ENCODE peak calls at places on chromosomes 11 and 22, in five cellular contexts. A, M, K, B and E are unnamed samples.

GRCh38 chr11:41400124-41400523 is 59.3 kb downstream of the LRRC4C start:
- DNase-seq in A (no peak), M (no peak), K (no peak), B (no peak), E (no peak)

GRCh38 chr11:60116996-60117790 is 28.7 kb downstream of the MS4A2 start:
- DNase-seq in A (no peak), M (no peak), K (no peak), B (no peak), E (no peak)

GRCh38 chr11:61334434-61335354 is 1.7 kb downstream of the TKFC start:
- DNase-seq in A (no peak), M (peak; percentile 46), K (no peak), B (peak; percentile 36), E (peak; percentile 29)

GRCh38 chr11:64292458-64293254 is 1.6 kb downstream of the KCNK4 start:
- DNase-seq in A (no peak), M (no peak), K (no peak), B (no peak), E (no peak)

GRCh38 chr11:120225372-120225909 is 14.5 kb upstream of the POU2F3 start:
- DNase-seq in A (no peak), M (no peak), K (no peak), B (no peak), E (no peak)

GRCh38 chr11:10319691-10320090 is 14.8 kb downstream of the ADM start:
- DNase-seq in A (no peak), M (no peak), K (no peak), B (no peak), E (no peak)

GRCh38 chr22:21758465-21758864 is 22.9 kb upstream of the YPEL1 start:
- DNase-seq in A (no peak), M (no peak), K (no peak), B (no peak), E (no peak)

GRCh38 chr11:4480577-4481539 is 1.6 kb upstream of the OR52K1 start:
- DNase-seq in A (no peak), M (no peak), K (no peak), B (no peak), E (no peak)

GRCh38 chr11:93169950-93170561 is 27.7 kb downstream of the SLC36A4 start:
- DNase-seq in A (no peak), M (peak; percentile 36), K (peak; percentile 35), B (peak; percentile 55), E (peak; percentile 5)

GRCh38 chr22:20802922-20803553 is 29.1 kb downstream of the SERPIND1 start:
- DNase-seq in A (no peak), M (no peak), K (no peak), B (no peak), E (no peak)

GRCh38 chr11:120482149-120482548 is 29.4 kb upstream of the GRIK4 start:
- DNase-seq in A (no peak), M (no peak), K (no peak), B (peak; percentile 8), E (no peak)

GRCh38 chr11:94658888-94659287 is 91.7 kb downstream of the PIWIL4 start:
- DNase-seq in A (no peak), M (no peak), K (no peak), B (no peak), E (no peak)

GRCh38 chr11:34072831-34073230 is 21.3 kb downstream of the CAPRIN1 start:
- DNase-seq in A (no peak), M (no peak), K (no peak), B (no peak), E (no peak)

GRCh38 chr11:64776425-64776824 is 1.9 kb downstream of the SF1 start:
- DNase-seq in A (no peak), M (no peak), K (no peak), B (no peak), E (no peak)

GRCh38 chr22:18947905-18948304 is 11.8 kb upstream of the PRODH start:
- DNase-seq in A (no peak), M (no peak), K (no peak), B (no peak), E (no peak)

GRCh38 chr11:96486890-96487633 is 97.2 kb downstream of the JRKL start:
- DNase-seq in A (peak; percentile 13), M (peak; percentile 31), K (no peak), B (peak; percentile 23), E (no peak)

GRCh38 chr11:65524010-65524746 is 705 bp upstream of the SCYL1 start:
- DNase-seq in A (no peak), M (no peak), K (no peak), B (no peak), E (no peak)

GRCh38 chr22:49141761-49142160 is 685.9 kb downstream of the BRD1 start:
- DNase-seq in A (no peak), M (no peak), K (no peak), B (no peak), E (no peak)

GRCh38 chr11:56783448-56784041 is 35.0 kb upstream of the OR9G4 start:
- DNase-seq in A (peak; percentile 35), M (peak; percentile 69), K (peak; percentile 69), B (peak; percentile 75), E (peak; percentile 10)

GRCh38 chr22:23233746-23234408 is 53.6 kb downstream of the BCR start:
- DNase-seq in A (no peak), M (peak; percentile 67), K (no peak), B (peak; percentile 64), E (no peak)

GRCh38 chr22:19848298-19849224 is 6.1 kb downstream of the GNB1L start:
- DNase-seq in A (no peak), M (no peak), K (no peak), B (peak; percentile 12), E (no peak)

GRCh38 chr11:126712017-126712625 is 288.4 kb downstream of the KIRREL3 start:
- DNase-seq in A (no peak), M (no peak), K (no peak), B (no peak), E (no peak)

GRCh38 chr22:49964493-49965290 is 4.1 kb downstream of the PIM3 start:
- DNase-seq in A (no peak), M (no peak), K (no peak), B (no peak), E (no peak)

DNA sequence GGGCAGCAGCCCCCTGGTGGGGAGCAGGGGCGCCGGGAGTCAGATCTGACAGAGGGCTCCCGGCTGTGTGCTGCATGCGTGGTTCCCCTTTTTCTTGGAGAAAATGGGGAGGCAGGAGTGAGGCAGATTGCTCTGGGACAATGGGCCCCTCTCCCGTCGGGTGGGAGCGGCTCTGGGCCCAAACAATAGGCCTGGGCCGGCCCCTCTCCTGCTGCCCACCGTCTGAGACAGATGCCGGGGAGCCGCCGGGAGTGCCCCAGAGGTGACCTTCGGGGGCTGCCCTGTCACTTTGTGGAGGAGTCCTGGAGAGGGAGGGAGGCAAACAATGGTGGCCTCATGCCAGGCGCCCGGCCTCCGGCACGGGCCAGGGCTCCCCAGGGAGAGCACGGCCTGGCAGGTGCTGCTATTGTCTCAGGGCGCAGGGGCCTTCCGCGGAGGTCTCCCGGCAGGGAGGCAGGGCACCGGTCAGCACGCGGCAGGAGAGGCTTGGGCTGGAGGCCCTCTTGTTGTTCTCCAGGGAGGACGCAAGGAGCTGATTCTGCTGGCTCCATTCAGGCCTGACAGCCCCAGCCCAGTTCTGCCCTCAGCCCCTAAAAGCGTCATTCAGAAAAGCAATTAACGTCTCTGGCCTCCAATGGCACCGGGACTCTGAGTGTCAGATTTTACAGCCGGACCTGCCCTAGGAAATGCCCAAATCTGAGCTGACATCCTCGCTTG is 44.8 kb downstream of the SMIM38 start:
- DNase-seq in A (no peak), M (no peak), K (no peak), B (no peak), E (no peak)
- TF ChIP-seq CTCF in A (no peak), M (no peak), K (no peak), B (no peak), E (no peak)

DNA sequence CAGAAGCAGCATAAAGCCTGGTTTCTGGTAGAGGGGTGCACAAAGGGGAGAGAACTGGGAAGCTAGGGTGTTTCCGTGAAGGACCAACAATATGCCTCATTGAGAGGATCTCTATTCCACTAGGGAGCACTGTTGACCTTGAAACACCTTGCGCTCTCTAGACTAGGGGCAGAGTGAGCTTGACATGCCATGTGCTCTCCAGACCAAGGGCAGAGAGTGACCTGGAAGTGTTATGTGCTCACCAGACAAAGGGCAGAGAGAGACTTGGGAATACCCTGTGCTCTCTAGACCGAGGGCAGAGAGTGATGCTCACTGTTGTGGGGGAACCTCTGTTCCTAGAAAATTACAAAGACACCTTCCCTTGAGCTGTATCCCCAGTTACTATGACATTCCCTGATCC is 15.2 kb upstream of the EI24 start:
- DNase-seq in A (no peak), M (no peak), K (no peak), B (no peak), E (no peak)
- H3K4me3 ChIP-seq in A (no peak overlapping the region), M (no peak overlapping the region), K (no peak overlapping the region), B (no peak overlapping the region), E (no peak overlapping the region)

GRCh38 chr22:25903294-25903693 is 161.3 kb downstream of the MYO18B start:
- DNase-seq in A (no peak), M (no peak), K (peak; percentile 11), B (no peak), E (no peak)
- TF ChIP-seq CTCF in A (peak; percentile 29), M (no peak), K (peak; percentile 47), B (no peak), E (no peak)

DNA sequence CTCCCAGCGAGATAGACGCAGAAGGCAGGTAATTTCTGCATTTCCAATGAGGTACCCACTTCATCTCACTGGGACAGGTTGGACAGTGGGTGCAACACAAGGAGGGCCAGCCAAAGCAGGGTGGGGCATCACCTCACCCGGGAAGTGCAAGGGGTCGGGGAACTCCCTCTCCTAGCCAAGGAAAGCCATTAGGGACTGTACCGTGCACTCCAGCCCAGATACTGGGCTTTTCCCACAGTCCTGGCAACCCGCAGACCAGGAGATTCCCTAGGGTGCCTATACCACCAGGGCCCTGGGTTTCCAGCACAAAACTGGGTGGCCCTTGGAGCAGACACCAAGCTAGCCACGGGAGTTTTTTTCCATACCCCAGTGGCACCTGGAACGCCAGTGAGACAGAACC is 17.2 kb downstream of the TRPC6 start:
- DNase-seq in A (no peak), M (no peak), K (no peak), B (no peak), E (no peak)
- H3K4me3 ChIP-seq in A (no peak overlapping the region), M (no peak overlapping the region), K (no peak overlapping the region), B (no peak overlapping the region), E (no peak overlapping the region)

DNA sequence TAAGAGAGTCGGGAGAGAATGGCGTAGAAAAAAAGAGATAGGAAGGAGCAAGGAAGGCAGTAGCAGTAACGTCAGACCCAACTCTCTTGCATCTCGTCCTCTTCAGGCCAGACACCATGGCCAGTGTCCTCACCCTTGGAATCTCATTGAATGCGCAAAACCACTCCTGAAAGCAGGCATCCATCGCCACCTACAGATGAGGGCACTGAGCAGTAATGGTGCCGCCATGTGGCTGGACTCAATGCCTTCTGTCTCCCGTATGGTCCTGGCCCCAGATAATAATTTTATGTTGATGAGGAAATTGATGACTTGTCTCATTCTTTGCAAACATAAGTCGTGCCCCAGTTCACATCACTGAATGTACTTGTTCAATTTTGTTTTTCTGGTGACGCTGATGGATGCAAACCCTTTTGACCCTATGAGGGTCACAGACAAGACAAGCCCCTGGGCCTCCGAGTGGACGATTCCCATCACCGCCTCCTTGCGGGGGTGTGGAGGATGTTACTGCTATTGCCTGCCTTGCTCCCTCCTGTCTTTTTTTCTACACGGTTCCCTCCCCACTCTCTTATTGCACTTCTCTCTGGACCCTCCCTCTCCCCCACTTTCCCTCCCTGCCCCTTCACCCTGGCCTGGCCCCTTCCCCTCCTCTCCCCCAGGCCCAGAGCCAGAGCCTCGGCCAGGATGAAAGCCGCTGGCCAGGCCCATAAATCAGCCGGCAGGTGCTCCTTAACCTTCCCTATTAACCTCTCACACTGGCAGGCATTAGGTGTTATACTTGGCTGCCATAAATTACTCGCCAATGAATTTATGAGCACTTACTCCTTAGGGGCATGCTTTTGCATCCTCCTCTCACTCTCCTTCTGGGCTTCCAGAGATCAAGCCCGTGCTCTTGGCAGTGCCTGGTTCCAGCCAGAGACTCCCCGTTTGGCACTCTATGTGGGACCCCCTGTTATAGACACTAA is 18.1 kb upstream of the ALX4 start:
- DNase-seq in A (no peak), M (no peak), K (no peak), B (no peak), E (no peak)
- TF ChIP-seq CTCF in A (peak; percentile 40), M (no peak), K (no peak), B (no peak), E (peak; percentile 9)

GRCh38 chr22:31082606-31083376 is 1.7 kb downstream of the SMTN start:
- DNase-seq in A (no peak), M (peak; percentile 79), K (peak; percentile 41), B (peak; percentile 81), E (no peak)
- H3K4me3 ChIP-seq in A (peak overlapping the region; percentile 96), M (peak overlapping the region; percentile 82), K (no peak overlapping the region), B (peak overlapping the region; percentile 85), E (peak overlapping the region; percentile 84)